ENCODE peak calls at places on chromosome 17, in six cellular contexts. N is HepG2, U is ovary, A is HCT116, W is uterus, C is heart left ventricle. M is an unnamed sample. For H3K9me3, the result is how much of the 10 kb centered on the place peaks cover.

GRCh38 chr17:28722413-28723158 is 2.8 kb downstream of the RPL23A start:
- DNase-seq in U (no peak), N (no peak), A (no peak), C (no peak), W (no peak), M (no peak)

GRCh38 chr17:50918933-50919296 is 52.8 kb upstream of the TOB1 start:
- DNase-seq in N (no peak), U (no peak), W (no peak), A (no peak), C (no peak), M (no peak)

GRCh38 chr17:51169340-51169739 is 3.1 kb downstream of the NME2 start:
- DNase-seq in N (no peak), U (no peak), W (no peak), C (no peak), A (no peak), M (no peak)

GRCh38 chr17:72525225-72525988 is 404.6 kb downstream of the SOX9 start:
- DNase-seq in A (no peak), W (no peak), C (no peak), N (peak), U (no peak), M (no peak)

GRCh38 chr17:30210366-30210765 is 25.1 kb downstream of the SLC6A4 start:
- DNase-seq in U (no peak), C (no peak), N (no peak), A (no peak), W (no peak), M (no peak)

GRCh38 chr17:16085066-16085699 is 85.6 kb downstream of the TTC19 start:
- DNase-seq in C (no peak), W (no peak), N (no peak), U (no peak), A (no peak), M (no peak)

GRCh38 chr17:42980766-42981397 is 517 bp downstream of the RUNDC1 start:
- DNase-seq in U (peak), W (peak), N (peak), A (peak), C (peak), M (peak)

GRCh38 chr17:45315583-45316270 is 1.1 kb downstream of the MAP3K14 start:
- DNase-seq in C (no peak), N (no peak), W (no peak), A (no peak), U (no peak), M (no peak)

GRCh38 chr17:80796430-80796861 is 195.2 kb upstream of the CHMP6 start:
- DNase-seq in C (no peak), A (no peak), N (no peak), U (no peak), W (no peak), M (peak)

GRCh38 chr17:43388198-43389021 is 10.4 kb upstream of the ARL4D start:
- DNase-seq in C (peak), W (peak), U (peak), A (peak), N (peak), M (peak)

GRCh38 chr17:38608648-38609047 is 2.9 kb upstream of the SRCIN1 start:
- DNase-seq in C (no peak), A (no peak), U (no peak), N (no peak), W (no peak), M (no peak)

GRCh38 chr17:33242725-33243124 is 50.4 kb downstream of the ASIC2 start:
- DNase-seq in N (no peak), W (no peak), A (no peak), C (no peak), U (no peak), M (no peak)

GRCh38 chr17:10482252-10482651 is 12.9 kb upstream of the MYH4 start:
- DNase-seq in U (no peak), N (no peak), W (no peak), C (no peak), A (no peak), M (no peak)

GRCh38 chr17:30915833-30916611 is 5.7 kb upstream of the ADAP2 start:
- DNase-seq in N (peak), W (no peak), U (no peak), C (no peak), A (no peak), M (no peak)

GRCh38 chr17:29622337-29623282 is at the start of gene CORO6:
- DNase-seq in A (no peak), U (peak), W (peak), N (no peak), C (peak), M (peak)

GRCh38 chr17:40345161-40346034 is 19.1 kb downstream of the GJD3 start:
- DNase-seq in U (peak), A (no peak), W (peak), C (peak), N (peak), M (peak)

GRCh38 chr17:45230787-45231480 is 9.2 kb downstream of the FMNL1 start:
- DNase-seq in N (no peak), C (peak), W (no peak), U (no peak), A (no peak), M (no peak)

GRCh38 chr17:80916246-80916645 is 75.4 kb upstream of the CHMP6 start:
- DNase-seq in C (peak), W (no peak), A (no peak), N (no peak), U (no peak), M (no peak)

GRCh38 chr17:76390003-76390421 is 5.6 kb downstream of the SPHK1 start:
- DNase-seq in W (no peak), N (peak), A (no peak), C (no peak), U (no peak), M (no peak)

GRCh38 chr17:28078443-28079229 is 36.2 kb downstream of the NLK start:
- DNase-seq in A (no peak), W (no peak), N (no peak), U (no peak), C (no peak), M (no peak)

GRCh38 chr17:68182940-68183551 is 64.8 kb upstream of the AMZ2 start:
- DNase-seq in N (peak), C (no peak), A (peak), U (no peak), W (no peak), M (no peak)

GRCh38 chr17:74241434-74241833 is 28.1 kb downstream of the TTYH2 start:
- DNase-seq in U (no peak), C (peak), W (no peak), A (no peak), N (no peak), M (no peak)

GRCh38 chr17:62717589-62718342 is 90.3 kb downstream of the MRC2 start:
- DNase-seq in U (no peak), W (no peak), A (no peak), N (no peak), C (no peak), M (no peak)

GRCh38 chr17:57696050-57696449 is 49.0 kb downstream of the CCDC182 start:
- DNase-seq in C (no peak), U (no peak), N (no peak), W (no peak), A (no peak), M (no peak)

GRCh38 chr17:40284085-40284713 is 3.5 kb upstream of the CDC6 start:
- DNase-seq in N (no peak), C (no peak), U (no peak), W (no peak), A (peak), M (no peak)

GRCh38 chr17:29664743-29665479 is 42.2 kb upstream of the CORO6 start:
- DNase-seq in C (no peak), A (peak), U (no peak), N (no peak), W (no peak), M (no peak)

GRCh38 chr17:12178644-12179330 is 158.1 kb downstream of the MAP2K4 start:
- DNase-seq in N (no peak), A (no peak), C (no peak), U (no peak), W (no peak), M (no peak)

GRCh38 chr17:83178533-83179201 is 99.3 kb downstream of the METRNL start:
- DNase-seq in U (peak), A (no peak), C (no peak), W (peak), N (no peak), M (no peak)

GRCh38 chr17:6413073-6413472 is 21.8 kb downstream of the AIPL1 start:
- DNase-seq in C (no peak), A (peak), W (no peak), U (no peak), N (peak), M (no peak)

GRCh38 chr17:882827-883585 is 96.6 kb downstream of the NXN start:
- DNase-seq in A (no peak), N (peak), C (peak), W (peak), U (peak), M (peak)

GRCh38 chr17:19330271-19330670 is 32.3 kb downstream of the B9D1 start:
- DNase-seq in A (no peak), W (peak), C (no peak), U (peak), N (no peak), M (no peak)

GRCh38 chr17:38885728-38886642 is 16.1 kb downstream of the LASP1 start:
- DNase-seq in N (no peak), W (peak), A (no peak), U (no peak), C (no peak), M (no peak)

GRCh38 chr17:66803474-66803951 is 31.4 kb upstream of the CACNG5 start:
- DNase-seq in W (no peak), N (no peak), U (no peak), C (no peak), A (no peak), M (no peak)

GRCh38 chr17:40366861-40367518 is 2.5 kb upstream of the GJD3 start:
- DNase-seq in A (no peak), U (no peak), W (no peak), C (no peak), N (no peak), M (no peak)

GRCh38 chr17:1122681-1123396 is 56.9 kb downstream of the ABR start:
- DNase-seq in W (peak), U (peak), N (peak), A (peak), C (peak), M (peak)

GRCh38 chr17:56440391-56440790 is 153.1 kb upstream of the NOG start:
- DNase-seq in U (no peak), N (no peak), W (no peak), C (no peak), A (no peak), M (no peak)

DNA sequence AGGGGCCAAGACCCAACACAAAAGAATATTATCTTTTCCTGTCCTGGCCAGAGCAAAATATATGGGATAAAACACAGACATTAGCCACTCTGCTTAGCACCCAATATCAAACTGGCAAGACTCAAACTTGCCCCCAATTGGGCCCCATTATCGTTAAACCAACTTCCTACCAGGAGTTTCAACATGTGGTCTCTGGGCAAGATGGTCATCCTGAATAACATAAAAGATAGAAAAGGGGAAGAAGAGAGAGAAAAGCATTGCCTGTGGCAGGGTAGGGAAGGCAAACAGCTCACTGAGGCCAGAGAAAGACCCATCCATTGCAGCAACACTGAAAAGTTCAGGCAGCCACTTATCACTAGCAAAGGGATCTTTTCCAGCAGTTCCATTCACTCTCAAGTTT is 502.1 kb downstream of the KIF2B start:
- DNase-seq in N (no peak), W (no peak), U (no peak), A (no peak), C (no peak), M (no peak)
- TF ChIP-seq POLR2A in N (no peak), W (no peak), U (no peak), A (no peak), C (no peak), M (no peak)

GRCh38 chr17:37391146-37391545 is 15.4 kb downstream of the C17orf78 start:
- DNase-seq in N (no peak), W (no peak), C (no peak), U (no peak), A (no peak), M (no peak)
- H3K9me3 ChIP-seq in N (under half), W (under half), C (under half), U (under half), A (under half), M (under half)

GRCh38 chr17:59001158-59001814 is 105.4 kb downstream of the TRIM37 start:
- DNase-seq in W (no peak), N (no peak), C (peak), A (no peak), U (no peak), M (peak)
- TF ChIP-seq POLR2A in W (no peak), N (no peak), C (no peak), A (no peak), U (no peak), M (no peak)

GRCh38 chr17:49170216-49170615 is 37.6 kb downstream of the B4GALNT2 start:
- DNase-seq in N (no peak), A (no peak), W (no peak), U (no peak), C (no peak), M (no peak)
- H3K9me3 ChIP-seq in N (under half), A (under half), W (under half), U (under half), C (under half), M (under half)

M was measured in gastrocnemius medialis.